ENCODE peak calls at places on chromosomes 3 and 15, in nine cellular contexts. One of them, this sample, is unnamed.

GRCh38 chr15:43872416-43873020 is 45.7 kb downstream of the WDR76 start:
- DNase-seq in RCC 7860: peak
- DNase-seq in heart left ventricle: no peak
- DNase-seq in activated effector memory CD4-positive, alpha-beta T cell treated with anti-CD3 and anti-CD28 coated beads, Interleukin-2, amount 50 U/mL, for 16 hours: no peak
- DNase-seq in mucosa of gallbladder: peak
- DNase-seq in HS-5: peak
- DNase-seq in mucosa of descending colon: peak
- DNase-seq in effector memory CD4-positive, alpha-beta T cell: peak
- DNase-seq in iris pigment epithelial cell: peak
- DNase-seq in this sample: no peak

GRCh38 chr3:171829841-171830559 is 13.1 kb upstream of the TMEM212 start:
- DNase-seq in HS-5: no peak
- DNase-seq in RCC 7860: peak
- DNase-seq in effector memory CD4-positive, alpha-beta T cell: no peak
- DNase-seq in mucosa of gallbladder: peak
- DNase-seq in activated effector memory CD4-positive, alpha-beta T cell treated with anti-CD3 and anti-CD28 coated beads, Interleukin-2, amount 50 U/mL, for 16 hours: no peak
- DNase-seq in iris pigment epithelial cell: peak
- DNase-seq in mucosa of descending colon: peak
- DNase-seq in heart left ventricle: peak
- DNase-seq in this sample: no peak

GRCh38 chr3:51946796-51947195 is 4.6 kb downstream of the PARP3 start:
- DNase-seq in mucosa of descending colon: no peak
- DNase-seq in heart left ventricle: no peak
- DNase-seq in mucosa of gallbladder: no peak
- DNase-seq in activated effector memory CD4-positive, alpha-beta T cell treated with anti-CD3 and anti-CD28 coated beads, Interleukin-2, amount 50 U/mL, for 16 hours: no peak
- DNase-seq in iris pigment epithelial cell: no peak
- DNase-seq in effector memory CD4-positive, alpha-beta T cell: no peak
- DNase-seq in HS-5: no peak
- DNase-seq in RCC 7860: no peak
- DNase-seq in this sample: no peak

GRCh38 chr3:128991355-128991895 is 2.5 kb downstream of the CFAP92 start:
- DNase-seq in mucosa of descending colon: no peak
- DNase-seq in effector memory CD4-positive, alpha-beta T cell: no peak
- DNase-seq in heart left ventricle: no peak
- DNase-seq in RCC 7860: no peak
- DNase-seq in HS-5: no peak
- DNase-seq in iris pigment epithelial cell: no peak
- DNase-seq in mucosa of gallbladder: no peak
- DNase-seq in activated effector memory CD4-positive, alpha-beta T cell treated with anti-CD3 and anti-CD28 coated beads, Interleukin-2, amount 50 U/mL, for 16 hours: no peak
- DNase-seq in this sample: no peak

GRCh38 chr3:61650276-61650675 is 88.9 kb downstream of the PTPRG start:
- DNase-seq in RCC 7860: no peak
- DNase-seq in effector memory CD4-positive, alpha-beta T cell: no peak
- DNase-seq in iris pigment epithelial cell: peak
- DNase-seq in activated effector memory CD4-positive, alpha-beta T cell treated with anti-CD3 and anti-CD28 coated beads, Interleukin-2, amount 50 U/mL, for 16 hours: no peak
- DNase-seq in mucosa of gallbladder: peak
- DNase-seq in heart left ventricle: peak
- DNase-seq in HS-5: no peak
- DNase-seq in mucosa of descending colon: peak
- DNase-seq in this sample: no peak

GRCh38 chr3:65953881-65954733 is 84.6 kb downstream of the MAGI1 start:
- DNase-seq in heart left ventricle: peak
- DNase-seq in activated effector memory CD4-positive, alpha-beta T cell treated with anti-CD3 and anti-CD28 coated beads, Interleukin-2, amount 50 U/mL, for 16 hours: no peak
- DNase-seq in iris pigment epithelial cell: no peak
- DNase-seq in RCC 7860: peak
- DNase-seq in effector memory CD4-positive, alpha-beta T cell: no peak
- DNase-seq in mucosa of gallbladder: peak
- DNase-seq in mucosa of descending colon: peak
- DNase-seq in HS-5: no peak
- DNase-seq in this sample: no peak

GRCh38 chr15:90213818-90214204 is 12.7 kb downstream of the SEMA4B start:
- DNase-seq in RCC 7860: no peak
- DNase-seq in iris pigment epithelial cell: no peak
- DNase-seq in HS-5: no peak
- DNase-seq in heart left ventricle: no peak
- DNase-seq in mucosa of gallbladder: no peak
- DNase-seq in mucosa of descending colon: no peak
- DNase-seq in activated effector memory CD4-positive, alpha-beta T cell treated with anti-CD3 and anti-CD28 coated beads, Interleukin-2, amount 50 U/mL, for 16 hours: no peak
- DNase-seq in effector memory CD4-positive, alpha-beta T cell: no peak
- DNase-seq in this sample: no peak

GRCh38 chr3:17023006-17023664 is 138.4 kb downstream of the PLCL2 start:
- DNase-seq in mucosa of gallbladder: no peak
- DNase-seq in RCC 7860: no peak
- DNase-seq in heart left ventricle: no peak
- DNase-seq in iris pigment epithelial cell: peak
- DNase-seq in activated effector memory CD4-positive, alpha-beta T cell treated with anti-CD3 and anti-CD28 coated beads, Interleukin-2, amount 50 U/mL, for 16 hours: peak
- DNase-seq in effector memory CD4-positive, alpha-beta T cell: peak
- DNase-seq in HS-5: no peak
- DNase-seq in mucosa of descending colon: no peak
- DNase-seq in this sample: no peak

GRCh38 chr15:92079047-92079446 is 225.5 kb downstream of the SLCO3A1 start:
- DNase-seq in mucosa of gallbladder: no peak
- DNase-seq in mucosa of descending colon: no peak
- DNase-seq in effector memory CD4-positive, alpha-beta T cell: no peak
- DNase-seq in heart left ventricle: no peak
- DNase-seq in activated effector memory CD4-positive, alpha-beta T cell treated with anti-CD3 and anti-CD28 coated beads, Interleukin-2, amount 50 U/mL, for 16 hours: no peak
- DNase-seq in HS-5: no peak
- DNase-seq in iris pigment epithelial cell: no peak
- DNase-seq in RCC 7860: no peak
- DNase-seq in this sample: no peak

GRCh38 chr3:95167748-95168147 is 1104.9 kb downstream of the NSUN3 start:
- DNase-seq in mucosa of gallbladder: no peak
- DNase-seq in RCC 7860: no peak
- DNase-seq in effector memory CD4-positive, alpha-beta T cell: no peak
- DNase-seq in iris pigment epithelial cell: no peak
- DNase-seq in HS-5: no peak
- DNase-seq in mucosa of descending colon: no peak
- DNase-seq in activated effector memory CD4-positive, alpha-beta T cell treated with anti-CD3 and anti-CD28 coated beads, Interleukin-2, amount 50 U/mL, for 16 hours: no peak
- DNase-seq in heart left ventricle: no peak
- DNase-seq in this sample: no peak

GRCh38 chr3:25045291-25045690 is 382.8 kb upstream of the RARB start:
- DNase-seq in RCC 7860: no peak
- DNase-seq in heart left ventricle: peak
- DNase-seq in mucosa of gallbladder: no peak
- DNase-seq in activated effector memory CD4-positive, alpha-beta T cell treated with anti-CD3 and anti-CD28 coated beads, Interleukin-2, amount 50 U/mL, for 16 hours: no peak
- DNase-seq in iris pigment epithelial cell: peak
- DNase-seq in HS-5: no peak
- DNase-seq in mucosa of descending colon: peak
- DNase-seq in effector memory CD4-positive, alpha-beta T cell: no peak
- DNase-seq in this sample: no peak

GRCh38 chr15:48796930-48797329 is 13.9 kb downstream of the CEP152 start:
- DNase-seq in mucosa of gallbladder: no peak
- DNase-seq in RCC 7860: peak
- DNase-seq in activated effector memory CD4-positive, alpha-beta T cell treated with anti-CD3 and anti-CD28 coated beads, Interleukin-2, amount 50 U/mL, for 16 hours: no peak
- DNase-seq in heart left ventricle: no peak
- DNase-seq in effector memory CD4-positive, alpha-beta T cell: no peak
- DNase-seq in iris pigment epithelial cell: peak
- DNase-seq in HS-5: no peak
- DNase-seq in mucosa of descending colon: no peak
- DNase-seq in this sample: peak

GRCh38 chr15:62382046-62382445 is 217.0 kb upstream of the C2CD4B start:
- DNase-seq in iris pigment epithelial cell: no peak
- DNase-seq in activated effector memory CD4-positive, alpha-beta T cell treated with anti-CD3 and anti-CD28 coated beads, Interleukin-2, amount 50 U/mL, for 16 hours: no peak
- DNase-seq in mucosa of descending colon: no peak
- DNase-seq in effector memory CD4-positive, alpha-beta T cell: no peak
- DNase-seq in HS-5: no peak
- DNase-seq in mucosa of gallbladder: no peak
- DNase-seq in heart left ventricle: no peak
- DNase-seq in RCC 7860: no peak
- DNase-seq in this sample: no peak

GRCh38 chr15:45199136-45199810 is 11.5 kb upstream of the SHF start:
- DNase-seq in effector memory CD4-positive, alpha-beta T cell: peak
- DNase-seq in RCC 7860: no peak
- DNase-seq in iris pigment epithelial cell: peak
- DNase-seq in activated effector memory CD4-positive, alpha-beta T cell treated with anti-CD3 and anti-CD28 coated beads, Interleukin-2, amount 50 U/mL, for 16 hours: peak
- DNase-seq in HS-5: no peak
- DNase-seq in mucosa of gallbladder: no peak
- DNase-seq in mucosa of descending colon: peak
- DNase-seq in heart left ventricle: no peak
- DNase-seq in this sample: no peak

GRCh38 chr3:147758786-147759185 is 349.6 kb downstream of the ZIC1 start:
- DNase-seq in activated effector memory CD4-positive, alpha-beta T cell treated with anti-CD3 and anti-CD28 coated beads, Interleukin-2, amount 50 U/mL, for 16 hours: no peak
- DNase-seq in effector memory CD4-positive, alpha-beta T cell: no peak
- DNase-seq in RCC 7860: no peak
- DNase-seq in mucosa of descending colon: no peak
- DNase-seq in iris pigment epithelial cell: no peak
- DNase-seq in mucosa of gallbladder: no peak
- DNase-seq in HS-5: no peak
- DNase-seq in heart left ventricle: no peak
- DNase-seq in this sample: no peak

GRCh38 chr3:32384938-32385337 is 6.7 kb upstream of the CMTM7 start:
- DNase-seq in mucosa of gallbladder: no peak
- DNase-seq in heart left ventricle: peak
- DNase-seq in activated effector memory CD4-positive, alpha-beta T cell treated with anti-CD3 and anti-CD28 coated beads, Interleukin-2, amount 50 U/mL, for 16 hours: no peak
- DNase-seq in iris pigment epithelial cell: peak
- DNase-seq in HS-5: no peak
- DNase-seq in RCC 7860: peak
- DNase-seq in mucosa of descending colon: no peak
- DNase-seq in effector memory CD4-positive, alpha-beta T cell: no peak
- DNase-seq in this sample: no peak

GRCh38 chr3:94462931-94463330 is 400.1 kb downstream of the NSUN3 start:
- DNase-seq in activated effector memory CD4-positive, alpha-beta T cell treated with anti-CD3 and anti-CD28 coated beads, Interleukin-2, amount 50 U/mL, for 16 hours: no peak
- DNase-seq in RCC 7860: no peak
- DNase-seq in HS-5: no peak
- DNase-seq in heart left ventricle: no peak
- DNase-seq in mucosa of gallbladder: no peak
- DNase-seq in iris pigment epithelial cell: no peak
- DNase-seq in effector memory CD4-positive, alpha-beta T cell: no peak
- DNase-seq in mucosa of descending colon: no peak
- DNase-seq in this sample: no peak

GRCh38 chr15:76973362-76973743 is 21.6 kb upstream of the PSTPIP1 start:
- DNase-seq in activated effector memory CD4-positive, alpha-beta T cell treated with anti-CD3 and anti-CD28 coated beads, Interleukin-2, amount 50 U/mL, for 16 hours: peak
- DNase-seq in iris pigment epithelial cell: peak
- DNase-seq in RCC 7860: no peak
- DNase-seq in mucosa of gallbladder: no peak
- DNase-seq in HS-5: no peak
- DNase-seq in heart left ventricle: peak
- DNase-seq in mucosa of descending colon: peak
- DNase-seq in effector memory CD4-positive, alpha-beta T cell: peak
- DNase-seq in this sample: no peak

GRCh38 chr15:23866832-23867231 is 179.7 kb upstream of the NDN start:
- DNase-seq in effector memory CD4-positive, alpha-beta T cell: no peak
- DNase-seq in HS-5: no peak
- DNase-seq in RCC 7860: no peak
- DNase-seq in mucosa of descending colon: peak
- DNase-seq in activated effector memory CD4-positive, alpha-beta T cell treated with anti-CD3 and anti-CD28 coated beads, Interleukin-2, amount 50 U/mL, for 16 hours: no peak
- DNase-seq in heart left ventricle: no peak
- DNase-seq in mucosa of gallbladder: no peak
- DNase-seq in iris pigment epithelial cell: peak
- DNase-seq in this sample: no peak

GRCh38 chr15:101017935-101018849 is 99.0 kb downstream of the LRRK1 start:
- DNase-seq in RCC 7860: no peak
- DNase-seq in iris pigment epithelial cell: peak
- DNase-seq in heart left ventricle: no peak
- DNase-seq in mucosa of gallbladder: peak
- DNase-seq in activated effector memory CD4-positive, alpha-beta T cell treated with anti-CD3 and anti-CD28 coated beads, Interleukin-2, amount 50 U/mL, for 16 hours: no peak
- DNase-seq in effector memory CD4-positive, alpha-beta T cell: no peak
- DNase-seq in HS-5: no peak
- DNase-seq in mucosa of descending colon: peak
- DNase-seq in this sample: no peak

GRCh38 chr3:86733257-86733656 is 257.7 kb downstream of the VGLL3 start:
- DNase-seq in mucosa of gallbladder: no peak
- DNase-seq in activated effector memory CD4-positive, alpha-beta T cell treated with anti-CD3 and anti-CD28 coated beads, Interleukin-2, amount 50 U/mL, for 16 hours: no peak
- DNase-seq in HS-5: no peak
- DNase-seq in effector memory CD4-positive, alpha-beta T cell: no peak
- DNase-seq in heart left ventricle: no peak
- DNase-seq in iris pigment epithelial cell: no peak
- DNase-seq in mucosa of descending colon: no peak
- DNase-seq in RCC 7860: no peak
- DNase-seq in this sample: no peak

GRCh38 chr3:18405141-18405540 is 20.0 kb downstream of the SATB1 start:
- DNase-seq in heart left ventricle: no peak
- DNase-seq in mucosa of descending colon: no peak
- DNase-seq in activated effector memory CD4-positive, alpha-beta T cell treated with anti-CD3 and anti-CD28 coated beads, Interleukin-2, amount 50 U/mL, for 16 hours: no peak
- DNase-seq in HS-5: no peak
- DNase-seq in iris pigment epithelial cell: no peak
- DNase-seq in effector memory CD4-positive, alpha-beta T cell: no peak
- DNase-seq in mucosa of gallbladder: no peak
- DNase-seq in RCC 7860: no peak
- DNase-seq in this sample: no peak

GRCh38 chr3:125389282-125389681 is 14.2 kb upstream of the ZNF148 start:
- DNase-seq in RCC 7860: no peak
- DNase-seq in mucosa of descending colon: no peak
- DNase-seq in iris pigment epithelial cell: no peak
- DNase-seq in activated effector memory CD4-positive, alpha-beta T cell treated with anti-CD3 and anti-CD28 coated beads, Interleukin-2, amount 50 U/mL, for 16 hours: no peak
- DNase-seq in mucosa of gallbladder: no peak
- DNase-seq in effector memory CD4-positive, alpha-beta T cell: no peak
- DNase-seq in heart left ventricle: no peak
- DNase-seq in HS-5: no peak
- DNase-seq in this sample: no peak

GRCh38 chr3:183210862-183211341 is 42.2 kb upstream of the B3GNT5 start:
- DNase-seq in activated effector memory CD4-positive, alpha-beta T cell treated with anti-CD3 and anti-CD28 coated beads, Interleukin-2, amount 50 U/mL, for 16 hours: no peak
- DNase-seq in HS-5: no peak
- DNase-seq in effector memory CD4-positive, alpha-beta T cell: no peak
- DNase-seq in mucosa of gallbladder: peak
- DNase-seq in RCC 7860: no peak
- DNase-seq in mucosa of descending colon: peak
- DNase-seq in heart left ventricle: peak
- DNase-seq in iris pigment epithelial cell: no peak
- DNase-seq in this sample: peak